ENCODE peak calls at places on chromosomes 11 and 22, in ten cellular contexts. One of them, this sample, is unnamed. For H3K36me3, the result is how much of the 10 kb centered on the place peaks cover.

GRCh38 chr11:119196833-119197483 is 9.2 kb upstream of the CBL start:
- DNase-seq in adipocyte: peak
- DNase-seq in testis: peak
- DNase-seq in stomach: peak
- DNase-seq in kidney: peak
- DNase-seq in lung: peak
- DNase-seq in endothelial cell of umbilical vein: peak
- DNase-seq in endodermal cell: peak
- DNase-seq in heart left ventricle: no peak
- DNase-seq in breast epithelium: peak
- DNase-seq in this sample: peak

GRCh38 chr11:72280037-72280436 is 36.1 kb upstream of the PHOX2A start:
- DNase-seq in breast epithelium: no peak
- DNase-seq in testis: no peak
- DNase-seq in endothelial cell of umbilical vein: no peak
- DNase-seq in endodermal cell: no peak
- DNase-seq in stomach: no peak
- DNase-seq in adipocyte: no peak
- DNase-seq in lung: no peak
- DNase-seq in kidney: no peak
- DNase-seq in heart left ventricle: no peak
- DNase-seq in this sample: no peak

GRCh38 chr11:74672332-74672955 is 58.8 kb downstream of the CHRDL2 start:
- DNase-seq in stomach: no peak
- DNase-seq in lung: peak
- DNase-seq in endodermal cell: peak
- DNase-seq in adipocyte: no peak
- DNase-seq in breast epithelium: no peak
- DNase-seq in testis: no peak
- DNase-seq in heart left ventricle: no peak
- DNase-seq in kidney: no peak
- DNase-seq in endothelial cell of umbilical vein: no peak
- DNase-seq in this sample: peak

GRCh38 chr11:104531075-104531474 is 367.1 kb upstream of the PDGFD start:
- DNase-seq in lung: no peak
- DNase-seq in stomach: no peak
- DNase-seq in kidney: no peak
- DNase-seq in endothelial cell of umbilical vein: peak
- DNase-seq in breast epithelium: no peak
- DNase-seq in testis: no peak
- DNase-seq in heart left ventricle: no peak
- DNase-seq in adipocyte: no peak
- DNase-seq in endodermal cell: peak
- DNase-seq in this sample: peak

GRCh38 chr11:38014405-38014804 is 1416.4 kb upstream of the RAG2 start:
- DNase-seq in testis: no peak
- DNase-seq in heart left ventricle: no peak
- DNase-seq in adipocyte: peak
- DNase-seq in stomach: no peak
- DNase-seq in endothelial cell of umbilical vein: no peak
- DNase-seq in endodermal cell: no peak
- DNase-seq in kidney: no peak
- DNase-seq in breast epithelium: no peak
- DNase-seq in lung: no peak
- DNase-seq in this sample: no peak

GRCh38 chr11:111427471-111427912 is 48.4 kb upstream of the POU2AF1 start:
- DNase-seq in endothelial cell of umbilical vein: no peak
- DNase-seq in kidney: no peak
- DNase-seq in breast epithelium: no peak
- DNase-seq in adipocyte: peak
- DNase-seq in heart left ventricle: peak
- DNase-seq in lung: no peak
- DNase-seq in testis: no peak
- DNase-seq in endodermal cell: peak
- DNase-seq in stomach: no peak
- DNase-seq in this sample: peak

GRCh38 chr22:36285017-36285416 is 32.1 kb downstream of the APOL1 start:
- DNase-seq in testis: peak
- DNase-seq in breast epithelium: no peak
- DNase-seq in kidney: no peak
- DNase-seq in stomach: no peak
- DNase-seq in lung: no peak
- DNase-seq in heart left ventricle: no peak
- DNase-seq in adipocyte: no peak
- DNase-seq in endodermal cell: no peak
- DNase-seq in endothelial cell of umbilical vein: no peak
- DNase-seq in this sample: no peak

GRCh38 chr22:42321908-42322561 is 51.6 kb upstream of the TCF20 start:
- DNase-seq in endothelial cell of umbilical vein: no peak
- DNase-seq in lung: no peak
- DNase-seq in testis: no peak
- DNase-seq in kidney: no peak
- DNase-seq in heart left ventricle: no peak
- DNase-seq in adipocyte: no peak
- DNase-seq in breast epithelium: no peak
- DNase-seq in stomach: no peak
- DNase-seq in endodermal cell: no peak
- DNase-seq in this sample: peak

DNA sequence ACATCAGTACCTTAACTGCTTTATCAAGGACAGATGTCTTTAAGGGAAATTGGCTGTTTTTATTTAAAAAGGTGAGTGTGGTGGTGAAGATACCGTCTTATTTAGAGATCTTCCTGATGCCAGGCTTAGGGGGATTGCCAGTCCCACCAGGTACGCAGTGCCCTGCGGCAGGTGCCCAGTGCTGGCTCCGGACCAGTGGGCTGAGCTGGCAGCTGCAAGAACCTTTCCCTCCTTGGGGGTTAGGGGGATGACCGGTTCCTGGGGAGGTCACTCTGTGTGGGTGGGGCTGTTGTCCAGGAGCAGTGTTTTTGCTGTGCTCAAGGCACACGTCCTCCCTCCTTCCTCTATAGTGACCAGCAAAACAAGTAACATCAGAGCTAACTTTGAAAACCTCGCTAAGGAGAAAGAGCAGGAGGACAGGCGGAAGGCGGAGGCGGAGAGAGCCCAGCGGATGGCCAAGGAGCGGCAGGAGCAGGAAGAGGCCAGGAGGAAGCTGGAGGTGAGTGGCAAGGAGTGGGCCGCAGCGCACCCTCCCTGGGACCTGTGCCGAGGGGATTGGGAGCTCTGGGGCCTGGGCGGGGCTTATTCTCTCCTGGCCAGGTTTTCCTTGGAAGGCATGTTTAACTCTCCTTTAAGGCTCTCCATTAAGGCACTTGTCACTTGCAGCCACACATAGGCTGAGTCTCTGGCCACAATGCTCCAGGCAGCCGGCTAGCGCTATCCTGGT is 30.5 kb downstream of the CTTN start:
- DNase-seq in stomach: no peak
- DNase-seq in breast epithelium: no peak
- DNase-seq in adipocyte: no peak
- DNase-seq in heart left ventricle: no peak
- DNase-seq in endothelial cell of umbilical vein: no peak
- DNase-seq in lung: no peak
- DNase-seq in endodermal cell: no peak
- DNase-seq in kidney: peak
- DNase-seq in testis: no peak
- DNase-seq in this sample: no peak
- H3K36me3 ChIP-seq in stomach: half or more
- H3K36me3 ChIP-seq in breast epithelium: under half
- H3K36me3 ChIP-seq in adipocyte: half or more
- H3K36me3 ChIP-seq in heart left ventricle: half or more
- H3K36me3 ChIP-seq in endothelial cell of umbilical vein: half or more
- H3K36me3 ChIP-seq in lung: under half
- H3K36me3 ChIP-seq in endodermal cell: half or more
- H3K36me3 ChIP-seq in kidney: under half
- H3K36me3 ChIP-seq in testis: under half
- H3K36me3 ChIP-seq in this sample: half or more

DNA sequence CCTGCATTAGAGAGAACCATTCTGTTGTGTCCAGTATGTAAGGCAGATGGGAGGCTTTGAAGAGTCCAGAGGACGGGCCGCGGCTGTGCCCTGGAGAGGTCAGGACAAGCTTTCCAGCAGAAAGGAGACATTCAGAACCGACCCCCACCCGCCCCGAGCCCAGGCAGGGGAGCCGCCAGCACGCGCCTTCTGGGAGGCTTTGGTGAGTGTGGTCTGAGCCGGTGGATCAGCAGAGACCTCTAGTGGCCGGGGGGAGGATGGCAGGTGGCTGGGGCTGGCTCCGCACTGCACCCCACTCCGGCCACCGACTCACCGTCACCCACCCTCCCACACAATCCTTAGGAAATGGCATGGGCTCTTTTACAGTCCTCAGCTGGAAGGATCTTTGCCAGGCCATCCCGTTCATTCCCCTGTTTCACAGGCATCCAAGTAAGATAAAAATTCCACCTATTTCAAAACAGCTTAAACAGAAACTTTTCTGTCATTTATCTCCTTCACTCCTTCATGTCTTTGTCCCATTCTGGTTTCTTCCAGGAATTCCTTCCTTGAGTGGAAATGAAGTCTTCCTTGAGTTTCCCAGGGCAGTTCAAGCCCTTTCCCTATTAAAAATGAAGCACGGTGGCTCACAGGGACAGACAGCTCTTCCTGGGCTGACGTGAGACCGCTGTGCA is 91.1 kb downstream of the FEZ1 start:
- DNase-seq in adipocyte: peak
- DNase-seq in lung: peak
- DNase-seq in stomach: peak
- DNase-seq in kidney: peak
- DNase-seq in endothelial cell of umbilical vein: peak
- DNase-seq in heart left ventricle: peak
- DNase-seq in testis: peak
- DNase-seq in breast epithelium: peak
- DNase-seq in endodermal cell: peak
- DNase-seq in this sample: peak
- H3K4me3 ChIP-seq in adipocyte: no peak
- H3K4me3 ChIP-seq in lung: no peak
- H3K4me3 ChIP-seq in stomach: peak
- H3K4me3 ChIP-seq in kidney: no peak
- H3K4me3 ChIP-seq in endothelial cell of umbilical vein: no peak
- H3K4me3 ChIP-seq in heart left ventricle: no peak
- H3K4me3 ChIP-seq in testis: no peak
- H3K4me3 ChIP-seq in breast epithelium: no peak
- H3K4me3 ChIP-seq in endodermal cell: no peak
- H3K4me3 ChIP-seq in this sample: no peak

GRCh38 chr11:117986981-117987495 is 844 bp downstream of the IL10RA start:
- DNase-seq in breast epithelium: no peak
- DNase-seq in adipocyte: no peak
- DNase-seq in endothelial cell of umbilical vein: no peak
- DNase-seq in testis: no peak
- DNase-seq in stomach: no peak
- DNase-seq in kidney: no peak
- DNase-seq in lung: no peak
- DNase-seq in endodermal cell: peak
- DNase-seq in heart left ventricle: no peak
- DNase-seq in this sample: peak
- H3K36me3 ChIP-seq in breast epithelium: under half
- H3K36me3 ChIP-seq in adipocyte: under half
- H3K36me3 ChIP-seq in endothelial cell of umbilical vein: under half
- H3K36me3 ChIP-seq in testis: under half
- H3K36me3 ChIP-seq in stomach: under half
- H3K36me3 ChIP-seq in kidney: under half
- H3K36me3 ChIP-seq in lung: under half
- H3K36me3 ChIP-seq in endodermal cell: under half
- H3K36me3 ChIP-seq in heart left ventricle: under half
- H3K36me3 ChIP-seq in this sample: under half

DNA sequence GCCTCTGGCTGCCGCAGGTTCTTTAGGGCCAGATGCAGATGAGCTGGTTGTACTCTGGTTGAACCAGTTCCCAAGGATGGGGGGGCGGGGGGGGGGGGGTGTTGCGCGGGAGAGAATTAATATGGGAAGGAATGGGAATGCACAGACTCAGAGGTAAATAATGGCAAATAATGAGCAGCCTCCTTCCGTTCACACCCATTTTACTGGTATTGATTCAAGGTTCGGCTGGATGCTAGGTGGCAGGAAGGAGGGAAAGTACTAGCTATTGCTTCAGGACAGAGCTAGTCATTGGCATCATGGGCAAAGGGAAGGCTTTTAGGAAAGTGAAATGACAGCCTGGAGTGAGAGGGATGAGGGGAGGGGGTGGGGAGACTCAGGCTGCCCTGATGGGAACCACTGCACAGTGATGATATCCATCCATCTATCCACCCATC is at the start of gene VSTM5:
- DNase-seq in lung: no peak
- DNase-seq in testis: no peak
- DNase-seq in breast epithelium: no peak
- DNase-seq in endodermal cell: no peak
- DNase-seq in heart left ventricle: no peak
- DNase-seq in adipocyte: no peak
- DNase-seq in stomach: no peak
- DNase-seq in kidney: no peak
- DNase-seq in endothelial cell of umbilical vein: no peak
- DNase-seq in this sample: peak
- H3K4me3 ChIP-seq in lung: no peak
- H3K4me3 ChIP-seq in testis: peak
- H3K4me3 ChIP-seq in breast epithelium: peak
- H3K4me3 ChIP-seq in endodermal cell: no peak
- H3K4me3 ChIP-seq in heart left ventricle: peak
- H3K4me3 ChIP-seq in adipocyte: peak
- H3K4me3 ChIP-seq in stomach: peak
- H3K4me3 ChIP-seq in kidney: peak
- H3K4me3 ChIP-seq in endothelial cell of umbilical vein: peak
- H3K4me3 ChIP-seq in this sample: peak

DNA sequence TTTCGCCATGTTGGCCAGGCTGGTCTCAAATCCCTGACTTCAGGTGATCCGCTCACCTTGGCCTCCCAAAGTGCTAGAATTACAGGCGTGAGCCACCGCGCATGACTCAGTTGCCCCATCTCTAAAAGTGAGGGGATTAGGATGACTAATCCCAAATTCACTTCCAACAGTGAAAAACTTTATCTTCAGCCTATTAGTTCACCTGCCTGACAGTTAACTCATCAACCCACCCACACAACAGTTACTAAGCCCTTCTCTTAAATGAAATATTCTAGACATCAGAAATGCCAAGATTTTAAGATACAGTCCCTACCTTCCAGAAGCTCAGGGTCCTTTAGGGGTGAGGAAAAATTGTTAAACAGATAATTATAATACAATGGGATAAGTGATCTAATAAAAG is 2.0 kb upstream of the ANKRD42 start:
- DNase-seq in breast epithelium: no peak
- DNase-seq in endothelial cell of umbilical vein: no peak
- DNase-seq in endodermal cell: no peak
- DNase-seq in adipocyte: no peak
- DNase-seq in kidney: no peak
- DNase-seq in heart left ventricle: no peak
- DNase-seq in stomach: no peak
- DNase-seq in lung: no peak
- DNase-seq in testis: no peak
- DNase-seq in this sample: no peak
- H3K36me3 ChIP-seq in breast epithelium: under half
- H3K36me3 ChIP-seq in endothelial cell of umbilical vein: under half
- H3K36me3 ChIP-seq in endodermal cell: under half
- H3K36me3 ChIP-seq in adipocyte: under half
- H3K36me3 ChIP-seq in kidney: under half
- H3K36me3 ChIP-seq in heart left ventricle: under half
- H3K36me3 ChIP-seq in stomach: half or more
- H3K36me3 ChIP-seq in lung: under half
- H3K36me3 ChIP-seq in testis: under half
- H3K36me3 ChIP-seq in this sample: under half